ENCODE peak calls at places on chromosome 14, in ten cellular contexts. B is GM12865, T is D341Med, Q is mucosa of descending colon, L is activated T-cell treated with anti-CD3 and anti-CD28 coated beads for 4 hours, R is B cell, H is iPS DF 6.9, X is iris pigment epithelial cell, P is Kasumi-1, I is GM04504. C is an unnamed sample.

GRCh38 chr14:47365248-47365647 is 310.2 kb downstream of the MDGA2 start:
- DNase-seq in R (no peak), Q (no peak), L (no peak), B (no peak), I (no peak), X (no peak), P (no peak), H (no peak), T (no peak), C (no peak)

GRCh38 chr14:22650960-22651521 is 6.9 kb upstream of the OR6J1 start:
- DNase-seq in I (no peak), H (no peak), P (no peak), L (no peak), Q (no peak), T (no peak), R (no peak), X (no peak), B (peak), C (no peak)

GRCh38 chr14:96204151-96205058 is at the start of gene BDKRB2:
- DNase-seq in Q (peak), L (no peak), P (peak), H (no peak), X (peak), R (peak), B (peak), I (peak), T (peak), C (peak)

GRCh38 chr14:24312736-24313507 is 1.6 kb downstream of the LTB4R start:
- DNase-seq in X (peak), P (peak), R (no peak), Q (no peak), L (no peak), I (no peak), B (peak), H (no peak), T (no peak), C (no peak)

GRCh38 chr14:36647827-36648753 is 13.6 kb upstream of the PAX9 start:
- DNase-seq in T (peak), L (no peak), I (no peak), H (no peak), P (no peak), Q (no peak), B (no peak), R (no peak), X (peak), C (peak)

GRCh38 chr14:63388766-63389431 is 70.2 kb upstream of the GPHB5 start:
- DNase-seq in R (peak), T (peak), L (peak), I (peak), X (peak), Q (peak), P (peak), B (peak), H (peak), C (peak)

GRCh38 chr14:58239259-58240210 is 5.1 kb upstream of the PSMA3 start:
- DNase-seq in L (peak), B (peak), T (peak), I (no peak), H (no peak), X (peak), Q (peak), P (peak), R (peak), C (peak)

GRCh38 chr14:80930836-80931389 is 10.6 kb downstream of the CEP128 start:
- DNase-seq in X (peak), I (peak), H (no peak), P (peak), L (no peak), T (no peak), R (no peak), B (peak), Q (no peak), C (no peak)

GRCh38 chr14:93049295-93049694 is 66.4 kb downstream of the ITPK1 start:
- DNase-seq in B (no peak), I (no peak), Q (peak), L (no peak), R (no peak), T (no peak), H (no peak), X (no peak), P (no peak), C (no peak)

GRCh38 chr14:104425171-104425681 is 154.3 kb upstream of the C14orf180 start:
- DNase-seq in H (no peak), R (peak), B (no peak), L (no peak), P (no peak), I (no peak), Q (no peak), T (peak), X (no peak), C (no peak)

GRCh38 chr14:51094282-51094821 is 553 bp downstream of the TRIM9 start:
- DNase-seq in R (peak), H (no peak), L (peak), I (no peak), P (peak), B (no peak), T (peak), X (peak), Q (no peak), C (peak)

GRCh38 chr14:94056579-94057308 is 24.3 kb downstream of the DDX24 start:
- DNase-seq in X (peak), I (no peak), H (no peak), B (peak), T (no peak), Q (no peak), L (no peak), P (no peak), R (no peak), C (no peak)

GRCh38 chr14:65664436-65664835 is 251.9 kb downstream of the FUT8 start:
- DNase-seq in I (no peak), H (no peak), B (no peak), R (no peak), Q (no peak), P (no peak), L (no peak), T (no peak), X (no peak), C (no peak)

GRCh38 chr14:21846227-21846885 is 172.7 kb upstream of the OR4E1 start:
- DNase-seq in Q (peak), X (no peak), L (peak), I (no peak), H (no peak), R (no peak), P (peak), T (no peak), B (peak), C (no peak)

GRCh38 chr14:71566276-71566675 is 366.0 kb upstream of the RGS6 start:
- DNase-seq in I (no peak), T (no peak), H (no peak), P (no peak), B (peak), Q (no peak), L (no peak), X (no peak), R (peak), C (no peak)

GRCh38 chr14:95465358-95465757 is 51.1 kb downstream of the SYNE3 start:
- DNase-seq in B (no peak), Q (no peak), H (no peak), I (no peak), X (no peak), P (no peak), R (no peak), L (no peak), T (no peak), C (peak)

GRCh38 chr14:59281613-59282012 is 93.1 kb downstream of the DAAM1 start:
- DNase-seq in I (peak), X (peak), L (no peak), Q (no peak), B (no peak), T (no peak), H (no peak), R (no peak), P (no peak), C (no peak)

GRCh38 chr14:89848165-89848564 is 106.4 kb downstream of the EFCAB11 start:
- DNase-seq in L (no peak), I (no peak), T (no peak), X (peak), P (no peak), H (no peak), Q (no peak), R (no peak), B (no peak), C (no peak)

GRCh38 chr14:75428230-75429104 is 645 bp downstream of the JDP2 start:
- DNase-seq in R (no peak), P (peak), I (no peak), X (peak), H (no peak), L (no peak), Q (peak), B (peak), T (no peak), C (peak)

GRCh38 chr14:23362200-23362599 is 2.8 kb downstream of the EFS start:
- DNase-seq in X (peak), L (no peak), B (no peak), T (no peak), P (no peak), I (no peak), H (no peak), Q (no peak), R (no peak), C (no peak)

GRCh38 chr14:59511916-59512530 is 27.7 kb downstream of the JKAMP start:
- DNase-seq in Q (no peak), T (peak), H (peak), P (no peak), X (no peak), L (no peak), R (no peak), I (no peak), B (peak), C (no peak)

GRCh38 chr14:60153996-60154395 is 11.2 kb downstream of the DHRS7 start:
- DNase-seq in B (no peak), H (no peak), R (no peak), Q (no peak), P (peak), X (no peak), L (no peak), T (no peak), I (no peak), C (no peak)

GRCh38 chr14:91078095-91078737 is 17.8 kb upstream of the RPS6KA5 start:
- DNase-seq in X (no peak), B (peak), L (peak), T (no peak), I (no peak), R (no peak), Q (no peak), P (no peak), H (no peak), C (no peak)

C was measured in kidney.